ENCODE peak calls at places on chromosomes 6 and 20, in nine cellular contexts. One of them, this sample, is unnamed.

GRCh38 chr6:117711369-117711768 is 36.1 kb downstream of the NUS1 start:
- DNase-seq in cardiac fibroblast: no peak
- DNase-seq in mesenchymal stem cell: no peak
- DNase-seq in suprapubic skin: no peak
- DNase-seq in skeletal muscle cell: no peak
- DNase-seq in brain microvascular endothelial cell: no peak
- DNase-seq in AG09309: no peak
- DNase-seq in HCT116: no peak
- DNase-seq in CD8-positive, alpha-beta memory T cell: no peak
- DNase-seq in this sample: no peak

GRCh38 chr6:140909156-140909555 is 1223.6 kb upstream of the GJE1 start:
- DNase-seq in cardiac fibroblast: no peak
- DNase-seq in mesenchymal stem cell: no peak
- DNase-seq in suprapubic skin: no peak
- DNase-seq in skeletal muscle cell: peak
- DNase-seq in brain microvascular endothelial cell: peak
- DNase-seq in AG09309: no peak
- DNase-seq in HCT116: no peak
- DNase-seq in CD8-positive, alpha-beta memory T cell: no peak
- DNase-seq in this sample: no peak

GRCh38 chr6:35415065-35415880 is 36.9 kb upstream of the FANCE start:
- DNase-seq in cardiac fibroblast: peak
- DNase-seq in mesenchymal stem cell: peak
- DNase-seq in suprapubic skin: no peak
- DNase-seq in skeletal muscle cell: peak
- DNase-seq in brain microvascular endothelial cell: peak
- DNase-seq in AG09309: peak
- DNase-seq in HCT116: no peak
- DNase-seq in CD8-positive, alpha-beta memory T cell: no peak
- DNase-seq in this sample: no peak

GRCh38 chr20:25499855-25500434 is 85.4 kb downstream of the NINL start:
- DNase-seq in cardiac fibroblast: no peak
- DNase-seq in mesenchymal stem cell: no peak
- DNase-seq in suprapubic skin: no peak
- DNase-seq in skeletal muscle cell: no peak
- DNase-seq in brain microvascular endothelial cell: no peak
- DNase-seq in AG09309: no peak
- DNase-seq in HCT116: no peak
- DNase-seq in CD8-positive, alpha-beta memory T cell: no peak
- DNase-seq in this sample: no peak

GRCh38 chr20:62063981-62064787 is 1.5 kb downstream of the TAF4 start:
- DNase-seq in cardiac fibroblast: no peak
- DNase-seq in mesenchymal stem cell: peak
- DNase-seq in suprapubic skin: no peak
- DNase-seq in skeletal muscle cell: no peak
- DNase-seq in brain microvascular endothelial cell: no peak
- DNase-seq in AG09309: no peak
- DNase-seq in HCT116: no peak
- DNase-seq in CD8-positive, alpha-beta memory T cell: no peak
- DNase-seq in this sample: no peak

GRCh38 chr20:6976096-6976495 is 208.6 kb downstream of the BMP2 start:
- DNase-seq in cardiac fibroblast: no peak
- DNase-seq in mesenchymal stem cell: no peak
- DNase-seq in suprapubic skin: no peak
- DNase-seq in skeletal muscle cell: no peak
- DNase-seq in brain microvascular endothelial cell: no peak
- DNase-seq in AG09309: no peak
- DNase-seq in HCT116: no peak
- DNase-seq in CD8-positive, alpha-beta memory T cell: no peak
- DNase-seq in this sample: no peak

GRCh38 chr20:50658804-50659380 is 32.5 kb downstream of the RIPOR3 start:
- DNase-seq in cardiac fibroblast: peak
- DNase-seq in mesenchymal stem cell: no peak
- DNase-seq in suprapubic skin: no peak
- DNase-seq in skeletal muscle cell: no peak
- DNase-seq in brain microvascular endothelial cell: no peak
- DNase-seq in AG09309: no peak
- DNase-seq in HCT116: no peak
- DNase-seq in CD8-positive, alpha-beta memory T cell: no peak
- DNase-seq in this sample: no peak

GRCh38 chr20:62369508-62370114 is 2.5 kb upstream of the LAMA5 start:
- DNase-seq in cardiac fibroblast: no peak
- DNase-seq in mesenchymal stem cell: no peak
- DNase-seq in suprapubic skin: no peak
- DNase-seq in skeletal muscle cell: no peak
- DNase-seq in brain microvascular endothelial cell: no peak
- DNase-seq in AG09309: no peak
- DNase-seq in HCT116: no peak
- DNase-seq in CD8-positive, alpha-beta memory T cell: no peak
- DNase-seq in this sample: no peak

GRCh38 chr20:17488916-17489600 is 42.1 kb downstream of the BFSP1 start:
- DNase-seq in cardiac fibroblast: no peak
- DNase-seq in mesenchymal stem cell: no peak
- DNase-seq in suprapubic skin: peak
- DNase-seq in skeletal muscle cell: no peak
- DNase-seq in brain microvascular endothelial cell: no peak
- DNase-seq in AG09309: no peak
- DNase-seq in HCT116: no peak
- DNase-seq in CD8-positive, alpha-beta memory T cell: no peak
- DNase-seq in this sample: no peak

GRCh38 chr20:61667056-61667792 is 398.5 kb downstream of the TAF4 start:
- DNase-seq in cardiac fibroblast: no peak
- DNase-seq in mesenchymal stem cell: no peak
- DNase-seq in suprapubic skin: no peak
- DNase-seq in skeletal muscle cell: no peak
- DNase-seq in brain microvascular endothelial cell: no peak
- DNase-seq in AG09309: no peak
- DNase-seq in HCT116: no peak
- DNase-seq in CD8-positive, alpha-beta memory T cell: no peak
- DNase-seq in this sample: no peak

GRCh38 chr20:24779166-24779565 is 169.9 kb upstream of the CST7 start:
- DNase-seq in cardiac fibroblast: no peak
- DNase-seq in mesenchymal stem cell: no peak
- DNase-seq in suprapubic skin: peak
- DNase-seq in skeletal muscle cell: no peak
- DNase-seq in brain microvascular endothelial cell: no peak
- DNase-seq in AG09309: no peak
- DNase-seq in HCT116: no peak
- DNase-seq in CD8-positive, alpha-beta memory T cell: no peak
- DNase-seq in this sample: no peak

GRCh38 chr20:62044671-62045070 is 21.0 kb downstream of the TAF4 start:
- DNase-seq in cardiac fibroblast: no peak
- DNase-seq in mesenchymal stem cell: peak
- DNase-seq in suprapubic skin: no peak
- DNase-seq in skeletal muscle cell: no peak
- DNase-seq in brain microvascular endothelial cell: no peak
- DNase-seq in AG09309: no peak
- DNase-seq in HCT116: no peak
- DNase-seq in CD8-positive, alpha-beta memory T cell: no peak
- DNase-seq in this sample: no peak

GRCh38 chr6:169079650-169080049 is 174.0 kb downstream of the THBS2 start:
- DNase-seq in cardiac fibroblast: no peak
- DNase-seq in mesenchymal stem cell: no peak
- DNase-seq in suprapubic skin: no peak
- DNase-seq in skeletal muscle cell: no peak
- DNase-seq in brain microvascular endothelial cell: peak
- DNase-seq in AG09309: no peak
- DNase-seq in HCT116: no peak
- DNase-seq in CD8-positive, alpha-beta memory T cell: no peak
- DNase-seq in this sample: no peak
- H3K4me3 ChIP-seq in cardiac fibroblast: no peak
- H3K4me3 ChIP-seq in mesenchymal stem cell: no peak
- H3K4me3 ChIP-seq in suprapubic skin: no peak
- H3K4me3 ChIP-seq in skeletal muscle cell: no peak
- H3K4me3 ChIP-seq in brain microvascular endothelial cell: no peak
- H3K4me3 ChIP-seq in AG09309: no peak
- H3K4me3 ChIP-seq in HCT116: no peak
- H3K4me3 ChIP-seq in CD8-positive, alpha-beta memory T cell: no peak
- H3K4me3 ChIP-seq in this sample: no peak

GRCh38 chr6:43176423-43176786 is 5.3 kb downstream of the SRF start:
- DNase-seq in cardiac fibroblast: no peak
- DNase-seq in mesenchymal stem cell: no peak
- DNase-seq in suprapubic skin: no peak
- DNase-seq in skeletal muscle cell: no peak
- DNase-seq in brain microvascular endothelial cell: no peak
- DNase-seq in AG09309: no peak
- DNase-seq in HCT116: no peak
- DNase-seq in CD8-positive, alpha-beta memory T cell: no peak
- DNase-seq in this sample: no peak

GRCh38 chr6:43173496-43174262 is 2.6 kb downstream of the SRF start:
- DNase-seq in cardiac fibroblast: no peak
- DNase-seq in mesenchymal stem cell: peak
- DNase-seq in suprapubic skin: no peak
- DNase-seq in skeletal muscle cell: no peak
- DNase-seq in brain microvascular endothelial cell: no peak
- DNase-seq in AG09309: no peak
- DNase-seq in HCT116: no peak
- DNase-seq in CD8-positive, alpha-beta memory T cell: peak
- DNase-seq in this sample: no peak

GRCh38 chr6:43172127-43173007 is 1.3 kb downstream of the SRF start:
- DNase-seq in cardiac fibroblast: peak
- DNase-seq in mesenchymal stem cell: peak
- DNase-seq in suprapubic skin: no peak
- DNase-seq in skeletal muscle cell: no peak
- DNase-seq in brain microvascular endothelial cell: peak
- DNase-seq in AG09309: no peak
- DNase-seq in HCT116: no peak
- DNase-seq in CD8-positive, alpha-beta memory T cell: peak
- DNase-seq in this sample: no peak

GRCh38 chr6:43175676-43176422 is 4.8 kb downstream of the SRF start:
- DNase-seq in cardiac fibroblast: no peak
- DNase-seq in mesenchymal stem cell: no peak
- DNase-seq in suprapubic skin: no peak
- DNase-seq in skeletal muscle cell: no peak
- DNase-seq in brain microvascular endothelial cell: no peak
- DNase-seq in AG09309: no peak
- DNase-seq in HCT116: no peak
- DNase-seq in CD8-positive, alpha-beta memory T cell: no peak
- DNase-seq in this sample: no peak

GRCh38 chr6:43174263-43175112 is 3.4 kb downstream of the SRF start:
- DNase-seq in cardiac fibroblast: peak
- DNase-seq in mesenchymal stem cell: peak
- DNase-seq in suprapubic skin: peak
- DNase-seq in skeletal muscle cell: peak
- DNase-seq in brain microvascular endothelial cell: peak
- DNase-seq in AG09309: peak
- DNase-seq in HCT116: peak
- DNase-seq in CD8-positive, alpha-beta memory T cell: peak
- DNase-seq in this sample: peak
- H3K4me3 ChIP-seq in cardiac fibroblast: peak
- H3K4me3 ChIP-seq in mesenchymal stem cell: peak
- H3K4me3 ChIP-seq in suprapubic skin: peak
- H3K4me3 ChIP-seq in skeletal muscle cell: peak
- H3K4me3 ChIP-seq in brain microvascular endothelial cell: peak
- H3K4me3 ChIP-seq in AG09309: peak
- H3K4me3 ChIP-seq in HCT116: peak
- H3K4me3 ChIP-seq in CD8-positive, alpha-beta memory T cell: peak
- H3K4me3 ChIP-seq in this sample: peak

GRCh38 chr20:34164569-34164968 is 52.5 kb upstream of the EIF2S2 start:
- DNase-seq in cardiac fibroblast: no peak
- DNase-seq in mesenchymal stem cell: no peak
- DNase-seq in suprapubic skin: no peak
- DNase-seq in skeletal muscle cell: no peak
- DNase-seq in brain microvascular endothelial cell: no peak
- DNase-seq in AG09309: no peak
- DNase-seq in HCT116: no peak
- DNase-seq in CD8-positive, alpha-beta memory T cell: no peak
- DNase-seq in this sample: no peak
- H3K4me3 ChIP-seq in cardiac fibroblast: no peak
- H3K4me3 ChIP-seq in mesenchymal stem cell: no peak
- H3K4me3 ChIP-seq in suprapubic skin: no peak
- H3K4me3 ChIP-seq in skeletal muscle cell: no peak
- H3K4me3 ChIP-seq in brain microvascular endothelial cell: no peak
- H3K4me3 ChIP-seq in AG09309: no peak
- H3K4me3 ChIP-seq in HCT116: no peak
- H3K4me3 ChIP-seq in CD8-positive, alpha-beta memory T cell: no peak
- H3K4me3 ChIP-seq in this sample: no peak

GRCh38 chr6:106170030-106170791 is 84.1 kb downstream of the PRDM1 start:
- DNase-seq in cardiac fibroblast: no peak
- DNase-seq in mesenchymal stem cell: no peak
- DNase-seq in suprapubic skin: no peak
- DNase-seq in skeletal muscle cell: no peak
- DNase-seq in brain microvascular endothelial cell: no peak
- DNase-seq in AG09309: no peak
- DNase-seq in HCT116: no peak
- DNase-seq in CD8-positive, alpha-beta memory T cell: no peak
- DNase-seq in this sample: no peak

GRCh38 chr6:106167105-106167814 is 81.1 kb downstream of the PRDM1 start:
- DNase-seq in cardiac fibroblast: no peak
- DNase-seq in mesenchymal stem cell: no peak
- DNase-seq in suprapubic skin: no peak
- DNase-seq in skeletal muscle cell: no peak
- DNase-seq in brain microvascular endothelial cell: no peak
- DNase-seq in AG09309: no peak
- DNase-seq in HCT116: no peak
- DNase-seq in CD8-positive, alpha-beta memory T cell: no peak
- DNase-seq in this sample: no peak

GRCh38 chr6:106169517-106169916 is 83.4 kb downstream of the PRDM1 start:
- DNase-seq in cardiac fibroblast: no peak
- DNase-seq in mesenchymal stem cell: no peak
- DNase-seq in suprapubic skin: no peak
- DNase-seq in skeletal muscle cell: no peak
- DNase-seq in brain microvascular endothelial cell: no peak
- DNase-seq in AG09309: no peak
- DNase-seq in HCT116: no peak
- DNase-seq in CD8-positive, alpha-beta memory T cell: no peak
- DNase-seq in this sample: no peak

GRCh38 chr6:106165885-106166485 is 79.8 kb downstream of the PRDM1 start:
- DNase-seq in cardiac fibroblast: no peak
- DNase-seq in mesenchymal stem cell: peak
- DNase-seq in suprapubic skin: no peak
- DNase-seq in skeletal muscle cell: peak
- DNase-seq in brain microvascular endothelial cell: peak
- DNase-seq in AG09309: no peak
- DNase-seq in HCT116: no peak
- DNase-seq in CD8-positive, alpha-beta memory T cell: no peak
- DNase-seq in this sample: no peak

DNA sequence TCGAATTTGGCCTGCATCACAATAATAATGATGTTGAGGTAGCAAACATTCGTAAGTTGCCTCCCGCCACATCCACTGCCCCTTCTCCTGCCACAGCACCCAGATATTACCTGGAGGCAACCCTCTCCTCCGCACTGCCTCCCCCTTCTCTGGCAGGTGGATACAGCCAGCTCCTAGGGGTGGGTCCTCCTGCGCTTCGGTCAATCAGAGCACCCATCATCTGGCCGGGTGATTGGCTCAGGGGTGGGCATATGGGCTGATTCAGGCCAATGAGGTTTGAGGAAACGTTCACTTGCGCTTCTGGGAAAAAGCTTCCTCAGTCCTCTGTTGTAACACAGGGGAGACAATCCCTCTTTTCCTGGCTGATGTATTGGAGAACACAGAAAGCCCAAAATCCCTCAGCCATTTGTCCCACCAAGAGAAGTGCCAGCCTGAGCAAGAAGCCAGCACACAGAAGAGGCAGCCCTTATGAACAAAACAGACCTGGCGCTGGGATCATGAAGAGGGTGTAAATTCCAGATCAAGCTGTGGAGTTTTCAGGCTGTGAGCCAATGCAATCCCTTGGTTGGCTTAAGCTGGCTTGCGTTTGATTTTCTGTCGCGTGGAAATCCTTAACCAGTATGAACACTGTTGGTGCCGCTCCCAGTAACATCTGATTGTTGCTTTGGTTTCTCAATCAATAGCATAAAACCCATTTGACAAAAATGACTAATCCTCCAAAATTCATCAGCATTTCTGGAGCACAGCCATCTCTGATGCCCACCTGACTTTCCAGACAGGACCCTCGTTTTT is 82.2 kb downstream of the PRDM1 start:
- DNase-seq in cardiac fibroblast: no peak
- DNase-seq in mesenchymal stem cell: no peak
- DNase-seq in suprapubic skin: no peak
- DNase-seq in skeletal muscle cell: no peak
- DNase-seq in brain microvascular endothelial cell: no peak
- DNase-seq in AG09309: no peak
- DNase-seq in HCT116: no peak
- DNase-seq in CD8-positive, alpha-beta memory T cell: no peak
- DNase-seq in this sample: no peak
- H3K4me3 ChIP-seq in cardiac fibroblast: no peak
- H3K4me3 ChIP-seq in mesenchymal stem cell: no peak
- H3K4me3 ChIP-seq in suprapubic skin: no peak
- H3K4me3 ChIP-seq in skeletal muscle cell: no peak
- H3K4me3 ChIP-seq in brain microvascular endothelial cell: no peak
- H3K4me3 ChIP-seq in AG09309: no peak
- H3K4me3 ChIP-seq in HCT116: no peak
- H3K4me3 ChIP-seq in CD8-positive, alpha-beta memory T cell: no peak
- H3K4me3 ChIP-seq in this sample: no peak